ENCODE peak calls at places on chromosomes 2 and 18, in five cellular contexts. F is A673, P is spleen, I is foreskin fibroblast, S is endothelial cell. A is an unnamed sample.

GRCh38 chr2:15748736-15749323 is 157.2 kb downstream of the DDX1 start:
- DNase-seq in I (no peak), F (peak), P (no peak), S (peak), A (peak)

GRCh38 chr2:179900655-179901054 is 39.2 kb upstream of the ZNF385B start:
- DNase-seq in I (no peak), S (no peak), F (no peak), P (no peak), A (no peak)

GRCh38 chr18:79848579-79849327 is 51.0 kb downstream of the KCNG2 start:
- DNase-seq in P (peak), S (no peak), F (no peak), I (no peak), A (no peak)

GRCh38 chr2:175690113-175690716 is 311.9 kb downstream of the LNPK start:
- DNase-seq in S (peak), P (no peak), I (peak), F (peak), A (peak)

GRCh38 chr2:217714268-217714643 is 288.5 kb downstream of the TNS1 start:
- DNase-seq in P (no peak), S (no peak), I (no peak), F (no peak), A (no peak)

GRCh38 chr18:25038261-25038660 is 313.7 kb downstream of the ZNF521 start:
- DNase-seq in P (no peak), F (no peak), I (no peak), S (no peak), A (no peak)

GRCh38 chr2:60629801-60630385 is 76.4 kb upstream of the BCL11A start:
- DNase-seq in S (no peak), I (no peak), P (no peak), F (no peak), A (no peak)

GRCh38 chr2:9844036-9844483 is 786 bp downstream of the TAF1B start:
- DNase-seq in I (peak), P (no peak), F (peak), S (no peak), A (no peak)

GRCh38 chr2:31404302-31404701 is 10.2 kb downstream of the XDH start:
- DNase-seq in I (no peak), S (no peak), F (no peak), P (no peak), A (no peak)

GRCh38 chr2:54052825-54053718 is 62.3 kb upstream of the ACYP2 start:
- DNase-seq in I (no peak), P (no peak), F (peak), S (no peak), A (no peak)

GRCh38 chr2:191625016-191625415 is 52.9 kb upstream of the NABP1 start:
- DNase-seq in P (peak), F (peak), S (no peak), I (no peak), A (no peak)

GRCh38 chr18:6557470-6558245 is 142.9 kb upstream of the L3MBTL4 start:
- DNase-seq in S (no peak), F (no peak), P (no peak), I (no peak), A (no peak)

GRCh38 chr2:174336403-174337336 is 1.9 kb downstream of the SP9 start:
- DNase-seq in F (peak), I (no peak), S (peak), P (peak), A (peak)

GRCh38 chr18:13387856-13388548 is 169.4 kb downstream of the LDLRAD4 start:
- DNase-seq in F (no peak), P (no peak), I (no peak), S (no peak), A (no peak)

GRCh38 chr2:55391615-55392242 is 27.9 kb downstream of the CCDC88A start:
- DNase-seq in P (no peak), F (no peak), I (no peak), S (no peak), A (no peak)

GRCh38 chr2:207692206-207693065 is 19.0 kb upstream of the CCNYL1 start:
- DNase-seq in S (peak), P (no peak), I (no peak), F (peak), A (peak)

GRCh38 chr2:151361674-151362380 is 4.4 kb downstream of the TNFAIP6 start:
- DNase-seq in P (no peak), I (no peak), F (no peak), S (no peak), A (no peak)

GRCh38 chr18:66867653-66868052 is 263.8 kb upstream of the CDH19 start:
- DNase-seq in F (peak), S (no peak), P (no peak), I (no peak), A (no peak)

GRCh38 chr2:72778410-72778809 is 47.4 kb downstream of the EXOC6B start:
- DNase-seq in P (no peak), F (no peak), I (peak), S (no peak), A (no peak)

GRCh38 chr18:22831441-22831904 is 101.7 kb upstream of the RBBP8 start:
- DNase-seq in P (no peak), S (no peak), I (no peak), F (no peak), A (no peak)

DNA sequence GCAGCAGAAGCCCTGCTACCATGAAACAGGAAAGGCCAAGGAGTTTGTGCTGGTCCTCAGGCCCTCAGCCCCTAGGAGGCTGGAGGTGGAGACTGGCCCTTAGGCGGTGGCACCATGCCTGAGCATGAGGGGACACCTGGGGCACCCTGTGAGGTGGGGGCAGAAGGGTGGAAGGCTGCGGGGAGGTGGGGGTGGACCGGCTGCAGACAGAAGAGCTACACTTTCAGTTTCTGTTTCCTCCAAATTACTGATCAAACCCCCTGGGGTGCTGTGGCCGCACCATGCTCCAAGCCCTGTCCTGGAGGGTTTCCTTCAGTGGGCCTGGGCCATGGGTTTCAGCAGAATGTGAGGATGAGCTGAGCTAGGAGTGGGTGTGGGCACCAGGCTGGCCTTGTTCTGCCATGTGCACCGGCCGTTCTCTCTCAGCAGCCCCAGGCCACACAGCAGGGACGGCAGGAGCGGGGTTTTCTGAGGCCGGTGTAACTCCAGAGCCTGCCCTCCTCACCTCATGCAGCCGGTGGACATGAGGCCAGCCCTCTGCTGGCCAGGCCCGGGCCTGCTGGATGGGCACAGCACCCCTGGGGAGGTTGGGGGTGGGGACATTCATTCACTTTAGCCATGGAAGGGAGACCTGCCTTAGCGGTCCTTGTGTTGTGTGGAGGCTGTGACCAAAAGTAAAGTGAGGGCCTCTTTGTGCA is 51.5 kb downstream of the PLEKHB2 start:
- DNase-seq in P (no peak), I (no peak), F (no peak), S (no peak), A (peak)
- TF ChIP-seq CTCF in P (no peak), I (no peak), F (no peak), S (no peak), A (no peak)

GRCh38 chr2:232888099-232888836 is 18.2 kb downstream of the SNORC start:
- DNase-seq in I (no peak), F (no peak), P (peak), S (no peak), A (no peak)

GRCh38 chr2:232886176-232886575 is 16.1 kb downstream of the SNORC start:
- DNase-seq in F (no peak), P (no peak), I (no peak), S (no peak), A (no peak)

GRCh38 chr2:232888839-232889529 is 18.9 kb downstream of the SNORC start:
- DNase-seq in P (peak), S (no peak), I (no peak), F (no peak), A (no peak)

GRCh38 chr2:232886632-232887031 is 16.6 kb downstream of the SNORC start:
- DNase-seq in F (no peak), P (no peak), S (no peak), I (no peak), A (no peak)

DNA sequence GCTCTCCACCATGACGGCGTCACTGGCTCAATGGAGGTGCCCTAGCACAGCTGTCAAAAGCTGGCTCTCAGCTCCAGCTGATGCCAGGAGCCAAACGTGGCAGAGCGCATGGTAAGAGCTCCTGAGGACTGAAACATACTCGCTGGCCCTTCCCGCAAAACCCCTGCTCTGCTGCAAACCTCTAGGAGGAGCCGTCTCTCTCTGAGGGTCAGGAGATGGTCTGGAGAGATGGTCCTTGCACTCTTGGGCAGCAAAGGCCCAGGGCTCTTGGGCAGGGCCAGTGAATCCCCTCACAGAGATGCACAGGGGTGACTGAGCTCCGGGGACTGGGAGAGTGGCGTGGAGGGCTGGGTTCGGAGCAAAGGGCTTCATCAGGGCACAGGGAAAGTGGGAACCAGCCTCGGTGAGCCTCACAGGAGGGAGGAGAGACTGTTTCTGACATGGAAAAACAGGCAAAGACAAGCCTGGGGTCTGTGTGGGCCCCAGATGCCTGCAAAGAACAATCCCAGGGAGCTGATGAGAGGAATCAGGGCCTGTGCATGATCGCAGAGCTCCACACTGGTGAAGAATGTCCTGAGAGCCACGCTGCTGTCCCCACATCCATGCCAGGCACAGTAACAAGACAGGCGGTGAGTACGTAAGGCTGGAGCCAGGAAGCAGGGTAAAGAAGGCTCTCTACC is 17.2 kb downstream of the SNORC start:
- DNase-seq in I (no peak), S (no peak), P (peak), F (no peak), A (no peak)
- TF ChIP-seq CTCF in I (peak), S (no peak), P (no peak), F (no peak), A (no peak)

DNA sequence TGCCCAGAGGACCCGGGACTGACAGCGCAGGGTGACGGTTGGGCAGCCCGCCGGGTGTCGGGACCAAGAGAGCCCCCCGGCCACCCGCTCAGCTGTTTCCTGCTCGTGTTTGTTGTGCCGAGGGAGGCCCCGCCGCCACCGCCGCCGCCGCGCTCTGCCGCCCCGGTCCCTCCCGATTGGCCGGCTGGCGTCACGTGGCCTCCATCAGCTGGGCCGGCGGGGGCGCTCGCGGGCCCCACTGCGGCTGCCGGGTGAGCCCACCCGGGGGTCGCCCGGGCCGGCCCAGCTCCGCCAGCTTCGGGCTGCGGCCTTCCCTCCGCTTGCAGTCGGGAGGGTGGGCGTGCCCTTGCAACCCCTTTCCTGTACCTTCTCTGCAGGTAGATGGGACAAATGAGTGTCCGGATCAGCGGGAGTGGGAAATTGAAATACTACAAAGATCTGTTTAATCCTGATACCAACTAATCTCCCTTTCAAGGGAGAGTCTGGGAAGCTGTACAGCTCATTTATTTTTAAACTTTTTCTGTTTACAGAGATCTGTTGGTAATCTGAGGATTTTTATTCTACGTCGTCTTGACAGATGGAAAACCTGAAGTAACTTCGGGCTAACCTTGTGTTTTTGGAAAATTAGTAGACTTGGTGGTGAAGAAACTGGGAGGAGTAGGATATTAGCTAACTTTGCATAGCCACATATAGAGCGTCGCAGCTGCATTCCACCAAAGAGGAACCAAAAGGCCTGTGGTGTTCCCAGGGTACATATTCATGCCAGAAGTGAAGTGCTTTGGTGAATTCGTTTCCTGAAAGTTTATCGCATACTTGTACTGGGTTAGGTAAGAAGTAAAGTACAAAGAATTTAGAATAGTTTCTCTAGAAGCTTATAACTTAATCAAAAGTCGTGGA is 1.2 kb downstream of the YPEL5 start:
- DNase-seq in S (peak), F (peak), I (peak), P (peak), A (peak)
- TF ChIP-seq CTCF in S (peak), F (peak), I (peak), P (peak), A (peak)

DNA sequence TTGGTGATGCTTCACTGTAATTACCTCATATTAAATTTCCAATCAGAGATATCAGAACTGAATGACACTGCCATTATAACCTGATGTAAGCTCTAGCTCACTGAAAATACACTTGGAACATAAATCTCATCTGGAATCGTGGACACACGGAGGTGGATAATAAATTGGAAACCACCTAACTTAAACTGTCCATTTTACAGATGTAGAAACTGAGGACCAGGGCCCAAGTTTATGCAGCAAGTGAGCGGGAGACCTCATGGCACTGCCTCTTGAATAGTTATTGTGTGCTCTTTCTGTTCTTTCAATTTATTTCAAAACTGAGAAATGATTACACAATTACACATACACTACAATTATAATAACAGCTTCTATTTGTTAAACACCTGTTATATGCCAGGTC is 20.8 kb downstream of the CCDC68 start:
- DNase-seq in I (no peak), S (no peak), P (no peak), F (no peak), A (no peak)
- TF ChIP-seq CTCF in I (no peak), S (no peak), P (no peak), F (no peak), A (no peak)

DNA sequence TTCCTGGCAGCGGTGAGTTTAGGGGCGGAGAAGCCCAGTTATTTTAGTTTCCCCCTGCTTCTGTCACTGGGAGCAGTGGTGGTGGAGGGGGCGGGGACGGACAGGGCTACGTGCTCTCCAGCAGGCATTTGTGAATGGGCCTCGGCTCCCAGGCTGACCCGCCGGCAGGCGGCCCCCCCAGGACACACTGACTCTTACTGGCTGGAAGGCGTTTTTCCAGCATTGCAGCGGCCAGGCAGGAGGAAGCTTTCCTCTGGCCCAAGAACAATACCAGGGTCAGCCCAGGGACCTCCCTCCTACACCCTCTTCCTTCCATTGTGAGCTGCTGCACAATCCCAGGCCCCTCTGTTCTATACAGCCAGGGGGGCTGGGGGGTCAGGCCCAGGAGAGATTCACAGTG is 142.0 kb downstream of the CTIF start:
- DNase-seq in F (no peak), I (no peak), P (peak), S (peak), A (no peak)
- TF ChIP-seq CTCF in F (no peak), I (no peak), P (no peak), S (no peak), A (no peak)

GRCh38 chr2:88170472-88170892 is 336 bp downstream of the THNSL2 start:
- DNase-seq in I (no peak), P (peak), S (peak), F (no peak), A (no peak)
- TF ChIP-seq CTCF in I (no peak), P (no peak), S (no peak), F (no peak), A (no peak)

DNA sequence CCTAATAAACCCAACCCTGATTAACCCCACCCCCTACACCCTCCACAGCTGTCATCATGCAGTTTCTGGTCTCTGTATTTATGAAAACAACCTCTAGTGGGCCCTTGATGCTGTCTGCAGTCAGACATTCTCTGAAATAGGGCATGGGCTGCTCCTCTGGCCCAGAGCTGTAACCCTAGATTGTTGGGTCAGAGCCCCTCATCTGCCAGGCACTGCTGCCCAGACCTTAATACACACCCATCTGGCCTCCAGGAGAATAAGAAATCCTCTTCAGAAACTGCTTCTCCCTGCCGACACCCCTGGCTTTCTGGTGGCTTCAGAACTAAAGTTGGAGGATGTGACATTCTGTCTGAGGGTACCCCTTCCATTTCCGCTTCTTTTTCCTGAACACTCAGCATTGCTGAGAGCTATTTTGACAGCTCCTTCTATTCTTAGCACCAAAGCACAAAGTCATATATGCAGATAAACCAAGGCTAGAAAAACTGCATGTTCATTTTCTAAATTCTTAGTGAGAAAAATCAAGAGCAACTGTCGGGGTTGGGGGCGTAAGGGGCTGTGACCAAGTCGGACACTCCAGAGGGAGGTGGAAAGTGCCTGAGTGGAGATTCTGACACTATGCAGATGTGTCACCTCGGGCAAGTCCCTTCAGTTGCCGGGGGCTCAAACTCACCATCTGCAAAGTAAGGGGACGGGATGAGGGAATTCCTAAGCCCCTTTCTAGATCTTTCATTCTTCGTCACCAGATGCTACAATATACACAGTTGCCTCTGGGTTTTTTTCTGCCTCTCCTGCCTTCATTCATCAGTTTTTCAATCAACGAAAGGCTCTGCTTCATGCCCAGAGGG is 28.7 kb downstream of the SRSF7 start:
- DNase-seq in I (no peak), P (no peak), F (no peak), S (no peak), A (peak)
- TF ChIP-seq CTCF in I (no peak), P (no peak), F (no peak), S (no peak), A (no peak)

DNA sequence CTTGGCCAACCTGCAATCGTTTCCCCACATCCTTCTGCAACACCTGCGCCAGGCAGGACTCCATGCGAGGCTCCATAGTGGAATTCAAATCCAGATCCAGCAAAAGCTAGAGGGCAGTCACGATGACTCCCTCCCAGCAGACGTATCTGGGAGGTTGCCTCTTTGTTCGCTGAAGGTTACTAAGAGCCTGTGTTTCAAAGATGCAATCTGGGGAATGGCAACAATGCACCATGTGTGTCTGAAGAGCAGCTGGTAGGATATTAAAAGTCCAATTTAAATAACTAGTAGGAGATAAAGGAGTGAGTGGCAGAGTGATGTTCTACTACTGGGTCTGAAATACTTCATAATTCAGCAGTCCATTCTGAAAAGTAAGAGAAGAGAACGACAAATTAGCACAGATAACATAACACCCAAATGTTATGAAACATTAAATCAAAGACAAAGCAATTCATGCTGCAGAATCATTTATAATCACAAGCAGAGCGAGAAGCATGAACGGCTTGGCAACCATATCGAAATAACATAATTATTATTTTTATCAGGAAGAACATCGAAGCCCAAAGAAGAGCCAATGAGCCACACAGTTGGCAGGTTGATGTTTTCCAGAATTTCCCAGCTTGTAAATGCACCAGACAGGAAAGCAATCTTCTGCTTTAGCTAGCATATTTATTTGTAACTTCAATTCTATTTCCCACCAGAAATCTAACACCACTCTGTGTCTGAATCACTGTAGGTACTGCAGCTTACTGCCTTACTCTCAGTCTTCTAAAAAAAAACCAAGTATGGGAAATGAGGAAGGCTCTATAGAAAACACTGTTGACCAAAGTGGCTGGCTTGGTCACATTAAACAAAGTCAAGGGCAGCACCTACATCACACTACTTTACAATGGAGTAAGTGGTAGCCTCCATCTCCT is 43.2 kb downstream of the CLASP1 start:
- DNase-seq in S (no peak), I (no peak), F (no peak), P (no peak), A (no peak)
- TF ChIP-seq CTCF in S (no peak), I (no peak), F (no peak), P (no peak), A (no peak)